ENCODE peak calls at places on chromosomes 5 and 9, in four cellular contexts. One of them, this sample, is unnamed.

GRCh38 chr9:136671646-136672430 is 9.1 kb downstream of the EGFL7 start:
- DNase-seq in HepG2: no peak
- DNase-seq in H1: no peak
- DNase-seq in K562: peak
- DNase-seq in this sample: no peak

GRCh38 chr9:68708513-68708912 is 3.5 kb downstream of the PIP5K1B start:
- DNase-seq in H1: no peak
- DNase-seq in K562: no peak
- DNase-seq in HepG2: no peak
- DNase-seq in this sample: no peak

GRCh38 chr9:116594552-116594951 is 92.6 kb upstream of the TRIM32 start:
- DNase-seq in H1: no peak
- DNase-seq in K562: no peak
- DNase-seq in HepG2: no peak
- DNase-seq in this sample: no peak

GRCh38 chr5:72133212-72133990 is 26.1 kb downstream of the MAP1B start:
- DNase-seq in H1: no peak
- DNase-seq in HepG2: no peak
- DNase-seq in K562: no peak
- DNase-seq in this sample: no peak

GRCh38 chr5:76804266-76804665 is 14.6 kb upstream of the F2RL1 start:
- DNase-seq in HepG2: peak
- DNase-seq in H1: no peak
- DNase-seq in K562: no peak
- DNase-seq in this sample: no peak

GRCh38 chr5:39478851-39479250 is 54.1 kb upstream of the DAB2 start:
- DNase-seq in HepG2: no peak
- DNase-seq in H1: no peak
- DNase-seq in K562: no peak
- DNase-seq in this sample: no peak

GRCh38 chr5:41246376-41246775 is 33.0 kb upstream of the C6 start:
- DNase-seq in HepG2: no peak
- DNase-seq in H1: no peak
- DNase-seq in K562: no peak
- DNase-seq in this sample: no peak

GRCh38 chr9:77830618-77831285 is 182.6 kb upstream of the GNA14 start:
- DNase-seq in H1: no peak
- DNase-seq in HepG2: no peak
- DNase-seq in K562: no peak
- DNase-seq in this sample: no peak

GRCh38 chr9:80678906-80679305 is 1010.4 kb downstream of the TLE1 start:
- DNase-seq in K562: no peak
- DNase-seq in H1: no peak
- DNase-seq in HepG2: no peak
- DNase-seq in this sample: no peak

GRCh38 chr9:95092321-95093072 is 225.0 kb downstream of the FANCC start:
- DNase-seq in HepG2: no peak
- DNase-seq in K562: no peak
- DNase-seq in H1: no peak
- DNase-seq in this sample: no peak

GRCh38 chr5:173717959-173718358 is 101.5 kb upstream of the BOD1 start:
- DNase-seq in HepG2: no peak
- DNase-seq in H1: no peak
- DNase-seq in K562: no peak
- DNase-seq in this sample: no peak

GRCh38 chr5:137497396-137498290 is 1.5 kb downstream of the SPOCK1 start:
- DNase-seq in HepG2: no peak
- DNase-seq in H1: no peak
- DNase-seq in K562: no peak
- DNase-seq in this sample: no peak

DNA sequence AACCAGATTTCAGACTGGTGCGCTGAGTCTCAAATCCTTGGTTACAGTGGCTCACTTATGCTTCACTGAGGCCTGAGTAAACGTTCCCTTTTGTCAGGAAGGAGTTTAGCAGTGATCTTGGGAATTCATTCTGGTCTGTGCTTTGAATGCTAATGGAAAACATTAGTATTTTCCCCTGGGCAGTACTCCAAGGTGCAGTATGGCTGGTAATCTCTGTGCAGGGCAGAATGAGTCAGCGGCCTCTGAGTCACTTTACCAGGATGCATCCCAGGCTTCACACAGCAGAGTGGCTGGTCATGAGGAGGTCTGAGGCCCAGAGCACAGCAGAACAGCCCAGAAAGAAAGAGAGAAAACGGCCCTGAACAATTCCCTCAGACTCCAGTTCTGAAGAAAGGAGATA is 54.0 kb downstream of the PCA3 start:
- DNase-seq in HepG2: peak
- DNase-seq in H1: peak
- DNase-seq in K562: no peak
- DNase-seq in this sample: no peak
- H3K9ac ChIP-seq in HepG2: no peak
- H3K9ac ChIP-seq in H1: no peak
- H3K9ac ChIP-seq in K562: no peak
- H3K9ac ChIP-seq in this sample: no peak

GRCh38 chr5:80208337-80208736 is 47.5 kb downstream of the SERINC5 start:
- DNase-seq in H1: no peak
- DNase-seq in K562: no peak
- DNase-seq in HepG2: no peak
- DNase-seq in this sample: no peak
- TF ChIP-seq KDM1A in H1: no peak
- TF ChIP-seq KDM1A in K562: no peak
- TF ChIP-seq KDM1A in HepG2: no peak
- TF ChIP-seq KDM1A in this sample: no peak

DNA sequence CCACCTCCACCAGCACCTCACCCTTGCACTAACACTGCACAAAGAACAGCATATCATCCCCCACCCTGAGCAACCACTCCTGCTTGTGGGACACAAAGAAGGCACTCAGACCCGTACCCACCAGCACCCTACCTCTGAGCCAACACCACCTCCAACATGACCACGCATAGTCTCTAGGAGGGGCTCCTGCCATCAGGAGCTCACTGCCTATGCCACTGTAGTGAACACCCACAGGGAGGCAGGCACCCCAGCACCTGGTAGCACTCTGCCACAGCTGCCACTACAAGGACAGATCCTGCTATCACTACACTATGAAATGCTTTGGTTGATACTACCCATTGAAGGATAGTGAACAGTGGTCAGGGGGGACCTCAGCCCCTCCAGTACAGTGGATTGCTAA is 395.6 kb upstream of the GRAMD2B start:
- DNase-seq in K562: no peak
- DNase-seq in HepG2: no peak
- DNase-seq in H1: no peak
- DNase-seq in this sample: no peak
- H3K9ac ChIP-seq in K562: no peak
- H3K9ac ChIP-seq in HepG2: no peak
- H3K9ac ChIP-seq in H1: no peak
- H3K9ac ChIP-seq in this sample: no peak

GRCh38 chr5:172451771-172452197 is 2.5 kb downstream of the SH3PXD2B start:
- DNase-seq in K562: no peak
- DNase-seq in HepG2: peak
- DNase-seq in H1: no peak
- DNase-seq in this sample: no peak

GRCh38 chr5:172453206-172453985 is 929 bp downstream of the SH3PXD2B start:
- DNase-seq in K562: peak
- DNase-seq in H1: no peak
- DNase-seq in HepG2: peak
- DNase-seq in this sample: no peak

GRCh38 chr5:172453986-172454354 is 355 bp downstream of the SH3PXD2B start:
- DNase-seq in HepG2: no peak
- DNase-seq in K562: peak
- DNase-seq in H1: no peak
- DNase-seq in this sample: no peak

GRCh38 chr5:172450861-172451695 is 3.2 kb downstream of the SH3PXD2B start:
- DNase-seq in H1: no peak
- DNase-seq in HepG2: no peak
- DNase-seq in K562: peak
- DNase-seq in this sample: no peak

DNA sequence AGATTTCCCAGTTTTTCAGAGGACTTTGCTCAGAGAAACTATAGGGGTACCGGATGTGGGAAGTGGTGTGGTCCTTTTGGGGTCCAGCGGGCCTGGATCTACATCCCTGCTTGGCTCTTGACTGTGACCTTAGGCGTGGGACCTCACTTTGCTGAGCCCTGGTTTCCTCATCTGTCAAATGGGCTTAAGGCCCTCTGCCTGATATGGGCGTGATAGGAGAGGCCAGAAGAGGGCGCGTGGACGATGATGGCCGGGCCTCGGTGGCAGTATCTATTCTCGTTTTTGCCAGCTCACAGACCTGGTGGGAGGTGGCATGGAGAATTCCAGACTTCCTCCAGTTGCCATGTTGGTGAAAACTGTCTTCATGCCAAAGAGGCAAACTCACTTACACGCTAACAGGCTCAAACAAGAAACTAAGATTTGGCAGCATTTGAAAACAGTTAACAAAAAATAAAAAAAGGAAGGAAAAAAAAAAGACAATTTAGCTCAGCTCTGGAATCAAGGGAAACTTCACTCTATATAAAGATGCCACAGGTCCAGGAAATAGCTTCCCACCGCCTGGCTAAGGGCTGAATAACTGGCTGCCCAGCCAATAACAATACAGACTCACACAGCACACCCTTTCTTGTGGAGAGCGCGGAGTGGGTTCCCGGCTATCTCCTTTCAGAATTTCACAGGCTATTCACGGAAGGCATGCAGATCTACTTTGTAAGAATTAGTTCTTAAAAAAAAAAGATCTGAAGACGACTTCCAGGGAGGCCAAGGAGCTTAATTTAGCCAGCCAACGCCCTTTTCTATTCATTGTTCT is 1.7 kb downstream of the SH3PXD2B start:
- DNase-seq in K562: no peak
- DNase-seq in HepG2: no peak
- DNase-seq in H1: no peak
- DNase-seq in this sample: no peak
- TF ChIP-seq KDM1A in K562: peak
- TF ChIP-seq KDM1A in HepG2: no peak
- TF ChIP-seq KDM1A in H1: peak
- TF ChIP-seq KDM1A in this sample: no peak

GRCh38 chr9:114157516-114158176 is 2.3 kb downstream of the COL27A1 start:
- DNase-seq in HepG2: no peak
- DNase-seq in H1: no peak
- DNase-seq in K562: no peak
- DNase-seq in this sample: no peak

GRCh38 chr9:114156311-114156657 is 947 bp downstream of the COL27A1 start:
- DNase-seq in HepG2: no peak
- DNase-seq in K562: no peak
- DNase-seq in H1: no peak
- DNase-seq in this sample: no peak

GRCh38 chr9:114155967-114156294 is 594 bp downstream of the COL27A1 start:
- DNase-seq in K562: no peak
- DNase-seq in H1: no peak
- DNase-seq in HepG2: no peak
- DNase-seq in this sample: no peak

GRCh38 chr9:114155263-114155966 is at the start of gene COL27A1:
- DNase-seq in H1: peak
- DNase-seq in K562: peak
- DNase-seq in HepG2: peak
- DNase-seq in this sample: no peak

GRCh38 chr9:114156658-114157421 is 1.5 kb downstream of the COL27A1 start:
- DNase-seq in HepG2: no peak
- DNase-seq in H1: no peak
- DNase-seq in K562: no peak
- DNase-seq in this sample: no peak
- H3K9ac ChIP-seq in HepG2: peak
- H3K9ac ChIP-seq in H1: no peak
- H3K9ac ChIP-seq in K562: no peak
- H3K9ac ChIP-seq in this sample: no peak

GRCh38 chr9:124206391-124206790 is 51.4 kb upstream of the NEK6 start:
- DNase-seq in K562: no peak
- DNase-seq in H1: no peak
- DNase-seq in HepG2: no peak
- DNase-seq in this sample: no peak

GRCh38 chr9:124210697-124211096 is 47.1 kb upstream of the NEK6 start:
- DNase-seq in H1: no peak
- DNase-seq in K562: no peak
- DNase-seq in HepG2: no peak
- DNase-seq in this sample: peak

GRCh38 chr9:124209774-124210173 is 48.0 kb upstream of the NEK6 start:
- DNase-seq in H1: no peak
- DNase-seq in K562: no peak
- DNase-seq in HepG2: no peak
- DNase-seq in this sample: no peak

GRCh38 chr9:124208571-124208970 is 49.2 kb upstream of the NEK6 start:
- DNase-seq in H1: no peak
- DNase-seq in K562: no peak
- DNase-seq in HepG2: no peak
- DNase-seq in this sample: peak

DNA sequence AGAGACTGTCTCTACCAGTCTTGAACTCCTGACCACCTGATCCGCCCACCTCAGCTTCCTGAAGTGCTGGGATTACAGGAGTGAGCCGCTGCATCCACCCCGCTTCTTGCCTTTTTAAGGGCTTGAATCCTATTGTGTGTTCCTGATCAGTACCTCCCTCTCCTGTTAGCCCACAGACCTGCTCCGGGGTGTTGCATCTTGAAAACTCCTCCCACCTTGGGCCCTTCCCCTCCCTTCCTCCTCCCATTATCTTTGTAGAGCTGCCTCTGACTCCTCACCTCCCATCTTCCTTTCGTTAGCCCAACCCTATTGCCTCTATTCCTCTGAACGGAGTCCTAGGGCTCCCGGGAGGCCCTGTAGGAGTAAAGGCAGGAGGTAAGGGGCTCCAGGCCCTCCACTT is 48.5 kb upstream of the NEK6 start:
- DNase-seq in H1: peak
- DNase-seq in K562: peak
- DNase-seq in HepG2: no peak
- DNase-seq in this sample: no peak
- TF ChIP-seq KDM1A in H1: no peak
- TF ChIP-seq KDM1A in K562: no peak
- TF ChIP-seq KDM1A in HepG2: no peak
- TF ChIP-seq KDM1A in this sample: no peak

GRCh38 chr9:89317282-89317681 is 1.0 kb upstream of the SECISBP2 start:
- DNase-seq in K562: no peak
- DNase-seq in HepG2: no peak
- DNase-seq in H1: no peak
- DNase-seq in this sample: no peak
- H3K9ac ChIP-seq in K562: peak
- H3K9ac ChIP-seq in HepG2: peak
- H3K9ac ChIP-seq in H1: peak
- H3K9ac ChIP-seq in this sample: peak

DNA sequence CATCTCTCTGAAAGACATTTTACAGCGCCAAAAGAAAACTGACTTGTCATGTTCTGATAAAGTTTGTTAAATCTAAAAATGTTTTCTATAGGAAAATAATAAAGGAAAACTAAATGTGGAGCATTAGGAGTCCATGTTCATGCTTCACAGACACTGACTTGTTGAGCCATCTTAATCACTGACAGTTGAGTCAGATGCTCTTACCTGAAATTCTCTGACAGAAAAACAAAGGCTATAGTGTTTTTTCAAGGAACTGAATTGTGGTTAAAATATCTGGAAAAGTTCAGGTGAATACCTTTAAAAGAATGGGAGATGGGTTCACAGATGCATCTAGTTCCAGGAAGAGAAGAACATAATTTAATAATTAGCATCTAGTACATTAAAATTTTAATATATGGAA is 113.5 kb upstream of the SLC12A2 start:
- DNase-seq in K562: no peak
- DNase-seq in HepG2: no peak
- DNase-seq in H1: no peak
- DNase-seq in this sample: no peak
- TF ChIP-seq KDM1A in K562: no peak
- TF ChIP-seq KDM1A in HepG2: no peak
- TF ChIP-seq KDM1A in H1: no peak
- TF ChIP-seq KDM1A in this sample: no peak

This sample was measured in GM12878.